ENCODE peak calls at places on chromosomes 7 and 10, in five cellular contexts. V, O, S, Y and N are unnamed samples.
A peak's percentile ranks its signal among the peaks of the same experiment; 100 is the strongest.

GRCh38 chr7:93092757-93093370 is 24.9 kb downstream of the SAMD9 start:
- DNase-seq in Y (peak; percentile 62), V (peak; percentile 81), S (no peak), O (peak; percentile 71), N (no peak)

GRCh38 chr7:107712025-107712424 is 31.9 kb upstream of the CBLL1 start:
- DNase-seq in V (no peak), S (no peak), Y (no peak), O (no peak), N (no peak)

GRCh38 chr10:9175200-9175599 is 1120.7 kb downstream of the GATA3 start:
- DNase-seq in Y (no peak), S (no peak), V (no peak), O (no peak), N (no peak)

GRCh38 chr10:103661198-103661950 is 167.9 kb downstream of the NEURL1 start:
- DNase-seq in V (peak; percentile 92), S (peak; percentile 86), O (peak; percentile 94), Y (peak; percentile 88), N (peak; percentile 56)

GRCh38 chr10:49679480-49679893 is at the start of gene C10orf53:
- DNase-seq in S (peak; percentile 88), Y (peak; percentile 22), V (peak; percentile 88), O (peak; percentile 16), N (peak; percentile 77)

GRCh38 chr7:119232091-119232490 is 1007.6 kb downstream of the ANKRD7 start:
- DNase-seq in V (no peak), S (no peak), O (no peak), Y (no peak), N (no peak)

GRCh38 chr10:34194259-34194658 is 620.8 kb downstream of the PARD3 start:
- DNase-seq in O (peak; percentile 88), V (no peak), S (no peak), Y (peak; percentile 90), N (no peak)

GRCh38 chr10:23314835-23315239 is 29.8 kb downstream of the C10orf67 start:
- DNase-seq in S (no peak), V (peak; percentile 62), Y (peak; percentile 78), O (peak; percentile 88), N (peak; percentile 62)

GRCh38 chr7:117777335-117778150 is 95.7 kb downstream of the CTTNBP2 start:
- DNase-seq in S (no peak), Y (no peak), O (no peak), V (no peak), N (no peak)

GRCh38 chr7:47358944-47359588 is 222.8 kb downstream of the TNS3 start:
- DNase-seq in V (no peak), O (peak; percentile 27), S (no peak), Y (no peak), N (no peak)

GRCh38 chr7:6730343-6730633 is 23.5 kb upstream of the ZNF12 start:
- DNase-seq in O (peak; percentile 33), S (no peak), Y (no peak), V (peak; percentile 42), N (no peak)

GRCh38 chr7:65250216-65250615 is 123.4 kb upstream of the ZNF92 start:
- DNase-seq in V (no peak), O (no peak), Y (no peak), S (no peak), N (no peak)

GRCh38 chr10:14173706-14174594 is 156.8 kb downstream of the FRMD4A start:
- DNase-seq in Y (peak; percentile 31), V (peak; percentile 58), S (peak; percentile 44), O (peak; percentile 21), N (peak; percentile 43)

GRCh38 chr10:71600856-71601255 is 118.7 kb downstream of the C10orf105 start:
- DNase-seq in O (peak; percentile 55), S (no peak), V (no peak), Y (peak; percentile 41), N (no peak)

GRCh38 chr10:77005901-77006300 is 631.7 kb downstream of the KCNMA1 start:
- DNase-seq in S (no peak), O (no peak), Y (no peak), V (no peak), N (no peak)

GRCh38 chr7:11170863-11171568 is 197.3 kb downstream of the PHF14 start:
- DNase-seq in O (no peak), Y (no peak), S (no peak), V (no peak), N (no peak)

GRCh38 chr10:78624791-78625190 is 444.0 kb upstream of the ZMIZ1 start:
- DNase-seq in V (no peak), O (no peak), Y (no peak), S (no peak), N (no peak)

GRCh38 chr10:70970830-70971229 is 82.5 kb upstream of the PCBD1 start:
- DNase-seq in Y (no peak), S (peak; percentile 55), V (peak; percentile 90), O (peak; percentile 23), N (no peak)

GRCh38 chr7:85535974-85536729 is 349.3 kb upstream of the SEMA3D start:
- DNase-seq in S (no peak), O (peak; percentile 33), V (no peak), Y (no peak), N (no peak)

GRCh38 chr7:133294234-133294633 is 41.4 kb downstream of the EXOC4 start:
- DNase-seq in O (no peak), V (no peak), S (no peak), Y (no peak), N (no peak)

GRCh38 chr10:125087191-125087896 is 73.0 kb downstream of the CTBP2 start:
- DNase-seq in Y (no peak), S (no peak), O (no peak), V (no peak), N (no peak)

GRCh38 chr7:1312098-1313070 is 79.7 kb downstream of the UNCX start:
- DNase-seq in Y (no peak), S (no peak), V (peak; percentile 62), O (no peak), N (no peak)

GRCh38 chr7:86939197-86939814 is 120.1 kb downstream of the ELAPOR2 start:
- DNase-seq in O (peak; percentile 60), Y (peak; percentile 74), S (peak; percentile 36), V (peak; percentile 86), N (peak; percentile 69)

GRCh38 chr7:22386206-22386858 is 29.4 kb upstream of the RAPGEF5 start:
- DNase-seq in S (no peak), V (no peak), Y (no peak), O (no peak), N (no peak)

DNA sequence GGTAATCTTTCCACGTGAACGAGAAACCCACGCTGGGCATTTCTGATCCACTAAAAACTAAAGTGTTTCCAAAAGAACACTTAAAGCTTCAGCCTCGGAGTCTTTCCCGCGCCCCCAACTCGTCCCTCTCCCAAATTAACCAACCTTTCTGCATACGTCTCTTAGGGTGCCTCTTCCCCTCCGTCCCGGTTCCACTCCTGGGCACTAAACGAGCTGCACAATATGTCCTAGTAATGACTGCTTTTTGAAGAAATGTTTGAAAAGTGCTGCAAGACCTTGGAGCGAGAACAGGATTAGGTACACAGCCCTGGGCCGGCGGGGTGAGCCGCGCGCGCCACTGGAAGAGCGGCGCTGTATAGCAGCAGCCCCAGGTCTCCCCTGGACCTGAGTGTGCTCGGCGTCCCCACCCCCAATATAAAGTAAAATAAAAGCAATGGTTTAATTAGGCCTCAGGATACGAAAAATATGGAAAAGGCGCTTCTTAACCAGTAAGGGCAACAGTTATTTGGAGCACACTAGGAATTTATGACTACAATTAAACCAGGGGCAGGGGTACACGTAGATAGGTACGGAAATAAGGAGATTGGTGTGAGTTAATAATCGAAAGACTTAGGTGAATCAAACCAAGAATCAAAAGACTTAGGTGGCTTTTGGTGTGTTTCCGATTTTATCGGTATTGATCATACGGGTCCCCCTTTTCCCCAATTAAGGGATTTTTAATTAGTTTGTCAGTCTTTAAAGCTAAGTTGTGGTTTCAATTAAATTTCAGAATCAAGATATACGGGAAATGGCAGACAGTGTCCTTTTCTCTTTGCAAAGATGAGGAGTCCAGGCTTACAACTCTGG is 1.9 kb downstream of the TET1 start:
- DNase-seq in S (peak; percentile 53), V (peak; percentile 69), O (no peak), Y (peak; percentile 66), N (peak; percentile 42)
- H3K4ac ChIP-seq in S (no peak overlapping the region), V (no peak overlapping the region), O (peak overlapping the region; percentile 88), Y (no peak overlapping the region), N (no peak overlapping the region)

GRCh38 chr7:2611921-2612320 is 19.9 kb upstream of the TTYH3 start:
- DNase-seq in V (no peak), O (no peak), S (no peak), Y (no peak), N (no peak)

GRCh38 chr7:2611401-2611800 is 20.4 kb upstream of the TTYH3 start:
- DNase-seq in V (no peak), S (peak; percentile 27), O (no peak), Y (no peak), N (no peak)

GRCh38 chr7:2613926-2614613 is 17.7 kb upstream of the TTYH3 start:
- DNase-seq in Y (no peak), O (no peak), S (no peak), V (no peak), N (no peak)

GRCh38 chr7:2613113-2613925 is 18.5 kb upstream of the TTYH3 start:
- DNase-seq in Y (no peak), V (no peak), S (peak; percentile 63), O (no peak), N (no peak)

GRCh38 chr7:2612445-2613112 is 19.2 kb upstream of the TTYH3 start:
- DNase-seq in S (peak; percentile 98), V (peak; percentile 62), Y (no peak), O (no peak), N (no peak)
- H3K4ac ChIP-seq in S (no peak overlapping the region), V (no peak overlapping the region), Y (no peak overlapping the region), O (no peak overlapping the region), N (peak overlapping the region; percentile 70)

DNA sequence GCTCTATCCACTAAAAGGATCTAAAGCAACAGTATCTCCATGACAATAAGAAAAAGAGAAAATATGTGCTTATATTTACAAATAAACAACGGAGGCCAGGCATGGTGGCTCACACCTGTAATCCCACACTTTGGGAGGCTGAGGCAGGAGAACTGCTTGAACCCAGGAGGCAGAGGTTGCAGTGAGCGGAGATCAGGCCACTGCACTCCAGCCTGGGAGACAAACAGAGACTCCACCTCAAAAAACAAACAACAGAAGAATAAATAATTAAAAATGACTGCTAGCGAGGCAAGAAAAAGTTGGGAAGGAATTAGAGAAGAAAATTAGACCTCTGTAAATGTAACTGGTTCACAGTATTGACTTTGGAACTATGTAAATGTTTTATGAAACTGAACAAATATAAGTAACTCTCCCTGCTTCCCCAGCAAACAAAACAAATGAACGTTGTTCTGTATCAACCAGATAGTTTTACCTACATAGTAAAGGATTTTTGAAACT is 17.1 kb downstream of the TRIM24 start:
- DNase-seq in S (no peak), Y (no peak), V (no peak), O (no peak), N (no peak)
- H3K4ac ChIP-seq in S (no peak overlapping the region), Y (no peak overlapping the region), V (no peak overlapping the region), O (no peak overlapping the region), N (no peak overlapping the region)

DNA sequence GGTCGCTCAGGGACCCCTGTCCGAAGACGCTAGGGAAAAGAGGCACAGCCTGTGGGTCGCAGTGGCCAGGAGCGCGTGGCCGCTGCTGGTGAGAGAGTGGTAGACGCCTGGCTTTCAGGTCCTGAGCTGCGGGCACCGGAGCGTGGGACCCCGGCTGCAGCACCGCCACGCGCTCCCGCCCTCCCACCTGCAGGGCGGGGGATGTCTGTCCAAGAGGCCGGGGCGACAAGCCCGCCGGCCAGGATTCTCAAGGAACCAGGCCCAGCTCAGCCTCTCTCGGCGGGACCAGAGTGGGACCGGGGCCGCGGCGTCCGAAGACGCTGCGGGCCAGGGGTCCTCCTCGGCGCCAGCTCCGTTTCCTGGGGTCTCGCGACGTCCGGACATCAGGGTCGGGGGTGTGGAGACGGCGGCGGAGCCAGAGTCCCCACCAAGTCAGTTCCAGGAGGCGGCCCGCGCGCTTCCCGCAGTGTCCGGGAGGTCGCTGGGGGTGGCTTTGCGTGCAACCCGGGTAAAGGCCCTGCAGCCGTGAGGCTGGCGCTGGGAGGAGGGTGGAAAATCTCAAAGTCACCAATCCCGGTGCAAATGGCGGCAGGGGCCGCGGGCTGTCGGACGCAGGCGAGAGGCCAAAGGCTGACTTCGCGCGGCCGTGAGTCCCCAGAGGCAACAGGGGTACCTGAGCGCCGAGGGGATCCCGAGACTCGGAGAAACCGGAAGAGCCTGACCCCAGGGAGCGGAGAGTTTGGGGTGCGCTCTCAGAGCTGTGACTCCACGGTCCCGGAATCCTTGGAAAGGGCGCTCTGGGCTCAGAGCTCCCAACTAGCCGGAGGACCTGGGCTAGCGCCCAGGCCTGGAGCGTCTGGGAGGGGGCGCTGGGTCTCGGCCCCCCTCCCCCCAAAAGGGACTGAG is 5.4 kb downstream of the ZNF503 start:
- DNase-seq in Y (peak; percentile 76), V (peak; percentile 33), O (no peak), S (peak; percentile 43), N (peak; percentile 38)
- H3K4ac ChIP-seq in Y (peak overlapping the region; percentile 94), V (no peak overlapping the region), O (peak overlapping the region; percentile 95), S (no peak overlapping the region), N (no peak overlapping the region)